ENCODE peak calls at places on chromosomes 7 and 10, in nine cellular contexts. Z is AG09309, C is brain microvascular endothelial cell, S is Panc1, H is choroid plexus epithelial cell, A is fibroblast of lung, I is hepatocyte, Q is A549, G is astrocyte. X is an unnamed sample.

GRCh38 chr7:95660023-95660434 is 63.7 kb upstream of the PDK4 start:
- DNase-seq in S (no peak), Z (no peak), G (no peak), A (peak), I (peak), Q (no peak), H (peak), C (no peak), X (no peak)

GRCh38 chr7:36389371-36390198 is at the start of gene ANLN:
- DNase-seq in S (peak), A (peak), G (peak), Z (peak), H (peak), Q (peak), I (peak), C (peak), X (peak)

GRCh38 chr10:22816298-22816653 is 101.9 kb upstream of the PIP4K2A start:
- DNase-seq in S (peak), G (peak), C (peak), H (peak), A (peak), I (peak), Z (peak), Q (peak), X (peak)

GRCh38 chr10:6597478-6597877 is 17.4 kb upstream of the PRKCQ start:
- DNase-seq in S (no peak), H (no peak), I (no peak), G (no peak), Z (no peak), A (no peak), C (no peak), Q (no peak), X (no peak)

GRCh38 chr7:7736671-7737070 is 18.3 kb upstream of the RPA3 start:
- DNase-seq in G (no peak), A (no peak), Q (no peak), S (no peak), I (no peak), Z (no peak), C (no peak), H (no peak), X (no peak)

GRCh38 chr7:29471444-29472138 is 92.0 kb upstream of the PRR15 start:
- DNase-seq in I (peak), H (no peak), A (no peak), S (no peak), G (no peak), C (no peak), Z (no peak), Q (no peak), X (no peak)

GRCh38 chr7:135160098-135160857 is 10.2 kb downstream of the CYREN start:
- DNase-seq in I (no peak), Z (no peak), A (peak), Q (no peak), H (no peak), S (no peak), C (peak), G (peak), X (no peak)

GRCh38 chr10:24826022-24826421 is 102.3 kb upstream of the ARHGAP21 start:
- DNase-seq in Q (no peak), I (peak), Z (peak), A (peak), H (peak), C (peak), S (no peak), G (peak), X (peak)

GRCh38 chr10:29687411-29688160 is 52.8 kb upstream of the SVIL start:
- DNase-seq in Q (no peak), Z (no peak), H (peak), I (no peak), S (no peak), A (peak), G (peak), C (no peak), X (no peak)

GRCh38 chr7:135774284-135774683 is 25.7 kb upstream of the FAM180A start:
- DNase-seq in A (peak), Q (peak), S (peak), C (no peak), I (peak), Z (no peak), H (peak), G (peak), X (peak)

GRCh38 chr10:101686133-101686925 is 8.6 kb downstream of the FBXW4 start:
- DNase-seq in Q (no peak), A (no peak), I (no peak), H (no peak), S (no peak), G (peak), Z (no peak), C (peak), X (no peak)

GRCh38 chr7:149205690-149206381 is 10.5 kb downstream of the ZNF282 start:
- DNase-seq in S (no peak), Q (no peak), I (no peak), C (no peak), Z (no peak), A (no peak), H (no peak), G (no peak), X (no peak)

GRCh38 chr7:36129048-36129534 is 24.0 kb upstream of the EEPD1 start:
- DNase-seq in Q (peak), G (peak), C (peak), Z (no peak), S (peak), A (peak), I (peak), H (peak), X (no peak)

GRCh38 chr10:114957673-114958072 is 19.7 kb downstream of the TRUB1 start:
- DNase-seq in C (no peak), A (peak), Z (no peak), G (no peak), I (no peak), S (no peak), Q (no peak), H (peak), X (no peak)

GRCh38 chr7:130814753-130815152 is 80.7 kb upstream of the KLF14 start:
- DNase-seq in I (no peak), Q (no peak), C (peak), S (no peak), G (peak), H (peak), Z (peak), A (peak), X (no peak)

GRCh38 chr10:123942114-123942513 is 50.5 kb upstream of the CPXM2 start:
- DNase-seq in I (no peak), C (no peak), A (no peak), H (no peak), Q (no peak), Z (no peak), S (no peak), G (no peak), X (no peak)

DNA sequence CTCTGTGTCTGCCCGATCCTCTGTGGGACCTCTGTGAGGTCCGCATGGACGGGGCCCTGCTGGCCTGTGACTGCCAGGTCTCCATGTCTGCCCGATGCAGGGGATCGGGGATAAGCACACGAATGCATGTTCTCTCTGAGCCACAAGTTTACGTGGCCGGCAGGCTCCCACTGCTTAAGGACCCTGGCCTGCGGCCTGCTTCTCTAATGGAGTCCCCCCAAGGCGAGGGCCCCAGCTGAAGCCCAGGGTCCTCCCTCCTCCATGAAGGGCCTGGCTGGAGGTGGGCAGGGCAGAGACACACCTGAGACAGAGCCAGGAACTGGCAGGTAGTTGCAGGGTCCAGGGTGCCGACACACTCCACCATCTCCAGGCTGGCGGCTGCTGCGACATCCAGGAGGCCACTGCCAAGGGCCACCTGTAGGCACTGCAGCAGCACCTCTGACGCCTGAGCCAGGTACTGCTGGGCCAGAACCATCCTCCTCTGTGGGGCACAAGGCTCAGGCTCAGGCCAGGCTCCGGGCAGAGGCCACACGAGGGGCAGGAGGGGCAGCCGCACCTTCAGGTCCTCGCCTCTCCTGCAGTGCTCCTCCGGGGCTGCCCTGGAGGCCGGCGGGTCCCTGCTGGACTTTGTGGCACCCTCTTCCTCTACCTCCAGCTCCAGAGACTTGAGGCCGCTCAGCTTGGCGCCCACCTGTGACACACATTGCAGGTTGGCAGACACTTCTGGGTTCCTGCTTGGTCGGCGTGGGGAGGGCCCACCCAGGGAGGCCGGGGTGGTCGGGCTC is 60.9 kb upstream of the NKX6-2 start:
- DNase-seq in I (no peak), Z (no peak), G (no peak), C (no peak), S (no peak), Q (no peak), H (no peak), A (no peak), X (no peak)
- TF ChIP-seq CTCF in I (no peak), Z (no peak), G (no peak), C (no peak), S (no peak), Q (no peak), H (no peak), A (no peak), X (no peak)

GRCh38 chr7:34552502-34552901 is 105.5 kb upstream of the NPSR1 start:
- DNase-seq in Z (no peak), S (no peak), I (no peak), Q (no peak), H (no peak), A (no peak), C (no peak), G (no peak), X (no peak)

GRCh38 chr7:34558026-34558425 is 100.0 kb upstream of the NPSR1 start:
- DNase-seq in A (no peak), Q (no peak), H (no peak), G (no peak), I (no peak), C (no peak), S (no peak), Z (no peak), X (no peak)
- TF ChIP-seq CTCF in A (no peak), Q (no peak), H (no peak), G (no peak), I (no peak), C (no peak), S (no peak), Z (no peak), X (no peak)

GRCh38 chr7:41603985-41604384 is 98.9 kb downstream of the INHBA start:
- DNase-seq in G (no peak), Q (no peak), A (no peak), C (no peak), Z (no peak), H (no peak), S (no peak), I (no peak), X (no peak)

GRCh38 chr7:41599760-41600159 is 103.1 kb downstream of the INHBA start:
- DNase-seq in C (no peak), Z (no peak), A (no peak), S (no peak), I (no peak), Q (no peak), H (no peak), G (no peak), X (no peak)
- TF ChIP-seq CTCF in C (peak), Z (no peak), A (peak), S (peak), I (peak), Q (no peak), H (no peak), G (no peak), X (peak)

GRCh38 chr7:74049997-74050798 is 22.2 kb downstream of the ELN start:
- DNase-seq in S (no peak), Q (no peak), H (no peak), I (no peak), G (no peak), C (no peak), A (no peak), Z (no peak), X (no peak)

GRCh38 chr7:74053589-74054186 is 25.7 kb downstream of the ELN start:
- DNase-seq in A (no peak), C (no peak), G (no peak), I (no peak), Z (no peak), S (no peak), H (no peak), Q (no peak), X (no peak)

GRCh38 chr7:74051193-74051592 is 23.2 kb downstream of the ELN start:
- DNase-seq in A (peak), I (peak), Z (no peak), C (no peak), S (no peak), H (peak), G (peak), Q (no peak), X (no peak)

GRCh38 chr7:74052628-74053027 is 24.7 kb downstream of the ELN start:
- DNase-seq in S (no peak), Q (no peak), G (no peak), C (no peak), H (no peak), Z (no peak), I (no peak), A (no peak), X (no peak)

GRCh38 chr7:74051629-74052410 is 23.8 kb downstream of the ELN start:
- DNase-seq in S (no peak), H (peak), Z (no peak), A (peak), Q (peak), C (no peak), G (no peak), I (peak), X (no peak)
- TF ChIP-seq CTCF in S (no peak), H (peak), Z (peak), A (peak), Q (peak), C (peak), G (no peak), I (peak), X (peak)

DNA sequence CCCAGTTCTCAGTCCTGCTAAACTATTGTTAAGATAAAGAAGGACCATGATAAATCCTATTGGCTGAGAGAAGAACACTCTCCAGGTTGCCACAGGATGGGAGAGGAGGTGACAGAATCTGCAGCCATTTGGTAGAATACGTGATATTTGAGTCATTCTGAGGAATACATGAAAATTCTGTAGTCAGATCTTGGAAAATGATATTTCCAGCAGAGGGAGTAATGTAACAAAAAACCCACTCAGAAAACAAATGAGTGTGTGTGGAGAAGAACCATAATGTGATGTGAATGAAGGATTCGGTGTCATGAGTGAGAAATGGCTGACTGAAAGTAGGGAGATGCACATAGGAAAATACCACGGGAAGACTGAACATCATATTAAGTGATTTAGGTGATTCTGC is 128.5 kb upstream of the PFKP start:
- DNase-seq in Q (no peak), C (no peak), Z (peak), I (no peak), A (peak), G (no peak), S (no peak), H (peak), X (no peak)
- TF ChIP-seq CTCF in Q (peak), C (no peak), Z (peak), I (peak), A (peak), G (no peak), S (peak), H (peak), X (peak)

X was measured in AG04450.